ENCODE peak calls at places on chromosomes 7 and 10, in nine cellular contexts. One of them, this sample, is unnamed. For H3K9me3, the result is how much of the 10 kb centered on the place peaks cover.

GRCh38 chr7:100208911-100209408 is 10.8 kb upstream of the PVRIG start:
- DNase-seq in colonic mucosa: no peak
- DNase-seq in GM23248: no peak
- DNase-seq in HCT116: no peak
- DNase-seq in aorta: no peak
- DNase-seq in fibroblast of lung: no peak
- DNase-seq in H9: no peak
- DNase-seq in CD8-positive, alpha-beta T cell: no peak
- DNase-seq in Karpas-422: no peak
- DNase-seq in this sample: no peak

GRCh38 chr7:91293840-91294239 is 29.6 kb downstream of the FZD1 start:
- DNase-seq in colonic mucosa: no peak
- DNase-seq in GM23248: no peak
- DNase-seq in HCT116: no peak
- DNase-seq in aorta: no peak
- DNase-seq in fibroblast of lung: no peak
- DNase-seq in H9: no peak
- DNase-seq in CD8-positive, alpha-beta T cell: no peak
- DNase-seq in Karpas-422: no peak
- DNase-seq in this sample: no peak

GRCh38 chr7:24725554-24726260 is 31.6 kb downstream of the GSDME start:
- DNase-seq in colonic mucosa: no peak
- DNase-seq in GM23248: no peak
- DNase-seq in HCT116: no peak
- DNase-seq in aorta: no peak
- DNase-seq in fibroblast of lung: no peak
- DNase-seq in H9: peak
- DNase-seq in CD8-positive, alpha-beta T cell: no peak
- DNase-seq in Karpas-422: no peak
- DNase-seq in this sample: no peak

GRCh38 chr7:50335795-50336754 is 31.6 kb downstream of the IKZF1 start:
- DNase-seq in colonic mucosa: no peak
- DNase-seq in GM23248: no peak
- DNase-seq in HCT116: no peak
- DNase-seq in aorta: no peak
- DNase-seq in fibroblast of lung: no peak
- DNase-seq in H9: no peak
- DNase-seq in CD8-positive, alpha-beta T cell: peak
- DNase-seq in Karpas-422: peak
- DNase-seq in this sample: no peak

GRCh38 chr10:101095550-101096213 is 33.9 kb downstream of the KAZALD1 start:
- DNase-seq in colonic mucosa: peak
- DNase-seq in GM23248: peak
- DNase-seq in HCT116: peak
- DNase-seq in aorta: peak
- DNase-seq in fibroblast of lung: peak
- DNase-seq in H9: peak
- DNase-seq in CD8-positive, alpha-beta T cell: peak
- DNase-seq in Karpas-422: peak
- DNase-seq in this sample: peak

GRCh38 chr7:27254625-27255024 is 12.0 kb downstream of the EVX1 start:
- DNase-seq in colonic mucosa: no peak
- DNase-seq in GM23248: peak
- DNase-seq in HCT116: no peak
- DNase-seq in aorta: no peak
- DNase-seq in fibroblast of lung: no peak
- DNase-seq in H9: no peak
- DNase-seq in CD8-positive, alpha-beta T cell: no peak
- DNase-seq in Karpas-422: no peak
- DNase-seq in this sample: peak

GRCh38 chr10:5545778-5546710 is 21.3 kb downstream of the CALML3 start:
- DNase-seq in colonic mucosa: peak
- DNase-seq in GM23248: no peak
- DNase-seq in HCT116: no peak
- DNase-seq in aorta: peak
- DNase-seq in fibroblast of lung: peak
- DNase-seq in H9: no peak
- DNase-seq in CD8-positive, alpha-beta T cell: no peak
- DNase-seq in Karpas-422: no peak
- DNase-seq in this sample: peak

GRCh38 chr10:110504111-110504735 is 6.5 kb downstream of the DUSP5 start:
- DNase-seq in colonic mucosa: peak
- DNase-seq in GM23248: peak
- DNase-seq in HCT116: no peak
- DNase-seq in aorta: peak
- DNase-seq in fibroblast of lung: peak
- DNase-seq in H9: no peak
- DNase-seq in CD8-positive, alpha-beta T cell: peak
- DNase-seq in Karpas-422: no peak
- DNase-seq in this sample: peak

GRCh38 chr7:32937344-32938174 is 19.7 kb upstream of the FKBP9 start:
- DNase-seq in colonic mucosa: peak
- DNase-seq in GM23248: peak
- DNase-seq in HCT116: no peak
- DNase-seq in aorta: peak
- DNase-seq in fibroblast of lung: peak
- DNase-seq in H9: no peak
- DNase-seq in CD8-positive, alpha-beta T cell: no peak
- DNase-seq in Karpas-422: no peak
- DNase-seq in this sample: no peak

GRCh38 chr7:108382932-108383331 is 73.3 kb downstream of the NRCAM start:
- DNase-seq in colonic mucosa: no peak
- DNase-seq in GM23248: no peak
- DNase-seq in HCT116: no peak
- DNase-seq in aorta: no peak
- DNase-seq in fibroblast of lung: no peak
- DNase-seq in H9: no peak
- DNase-seq in CD8-positive, alpha-beta T cell: no peak
- DNase-seq in Karpas-422: no peak
- DNase-seq in this sample: no peak

GRCh38 chr10:62348029-62348428 is 26.1 kb upstream of the ZNF365 start:
- DNase-seq in colonic mucosa: no peak
- DNase-seq in GM23248: peak
- DNase-seq in HCT116: no peak
- DNase-seq in aorta: no peak
- DNase-seq in fibroblast of lung: no peak
- DNase-seq in H9: no peak
- DNase-seq in CD8-positive, alpha-beta T cell: no peak
- DNase-seq in Karpas-422: no peak
- DNase-seq in this sample: no peak
- H3K9me3 ChIP-seq in colonic mucosa: under half
- H3K9me3 ChIP-seq in GM23248: under half
- H3K9me3 ChIP-seq in HCT116: under half
- H3K9me3 ChIP-seq in aorta: under half
- H3K9me3 ChIP-seq in fibroblast of lung: under half
- H3K9me3 ChIP-seq in H9: under half
- H3K9me3 ChIP-seq in CD8-positive, alpha-beta T cell: under half
- H3K9me3 ChIP-seq in Karpas-422: under half
- H3K9me3 ChIP-seq in this sample: under half

GRCh38 chr10:37552881-37553280 is 304.5 kb downstream of the ZNF248 start:
- DNase-seq in colonic mucosa: no peak
- DNase-seq in GM23248: no peak
- DNase-seq in HCT116: no peak
- DNase-seq in aorta: no peak
- DNase-seq in fibroblast of lung: no peak
- DNase-seq in H9: no peak
- DNase-seq in CD8-positive, alpha-beta T cell: no peak
- DNase-seq in Karpas-422: no peak
- DNase-seq in this sample: no peak
- H3K9me3 ChIP-seq in colonic mucosa: under half
- H3K9me3 ChIP-seq in GM23248: under half
- H3K9me3 ChIP-seq in HCT116: under half
- H3K9me3 ChIP-seq in aorta: under half
- H3K9me3 ChIP-seq in fibroblast of lung: under half
- H3K9me3 ChIP-seq in H9: half or more
- H3K9me3 ChIP-seq in CD8-positive, alpha-beta T cell: under half
- H3K9me3 ChIP-seq in Karpas-422: under half
- H3K9me3 ChIP-seq in this sample: under half

DNA sequence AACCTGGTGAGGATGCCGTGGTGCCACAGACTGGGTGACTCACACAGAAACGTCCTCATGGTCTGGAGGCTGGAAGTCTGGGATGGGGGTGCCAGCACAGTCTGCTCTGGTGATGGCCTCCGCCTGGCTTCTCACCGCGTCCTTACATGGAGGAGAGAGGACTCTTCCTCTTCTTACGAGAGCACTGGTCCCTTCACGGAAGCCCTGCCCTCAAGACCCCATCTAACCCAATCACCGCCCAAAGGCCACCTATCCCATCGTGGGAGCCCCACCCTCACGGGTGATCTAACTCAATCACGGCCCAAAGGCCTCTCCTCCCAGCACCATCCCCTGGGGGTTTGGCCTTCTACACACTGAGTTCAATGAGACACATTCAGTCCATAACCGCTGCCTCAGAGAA is 137.7 kb downstream of the PTPRN2 start:
- DNase-seq in colonic mucosa: no peak
- DNase-seq in GM23248: no peak
- DNase-seq in HCT116: no peak
- DNase-seq in aorta: no peak
- DNase-seq in fibroblast of lung: no peak
- DNase-seq in H9: no peak
- DNase-seq in CD8-positive, alpha-beta T cell: no peak
- DNase-seq in Karpas-422: no peak
- DNase-seq in this sample: no peak
- H3K9me3 ChIP-seq in colonic mucosa: under half
- H3K9me3 ChIP-seq in GM23248: under half
- H3K9me3 ChIP-seq in HCT116: under half
- H3K9me3 ChIP-seq in aorta: under half
- H3K9me3 ChIP-seq in fibroblast of lung: under half
- H3K9me3 ChIP-seq in H9: under half
- H3K9me3 ChIP-seq in CD8-positive, alpha-beta T cell: under half
- H3K9me3 ChIP-seq in Karpas-422: under half
- H3K9me3 ChIP-seq in this sample: under half

DNA sequence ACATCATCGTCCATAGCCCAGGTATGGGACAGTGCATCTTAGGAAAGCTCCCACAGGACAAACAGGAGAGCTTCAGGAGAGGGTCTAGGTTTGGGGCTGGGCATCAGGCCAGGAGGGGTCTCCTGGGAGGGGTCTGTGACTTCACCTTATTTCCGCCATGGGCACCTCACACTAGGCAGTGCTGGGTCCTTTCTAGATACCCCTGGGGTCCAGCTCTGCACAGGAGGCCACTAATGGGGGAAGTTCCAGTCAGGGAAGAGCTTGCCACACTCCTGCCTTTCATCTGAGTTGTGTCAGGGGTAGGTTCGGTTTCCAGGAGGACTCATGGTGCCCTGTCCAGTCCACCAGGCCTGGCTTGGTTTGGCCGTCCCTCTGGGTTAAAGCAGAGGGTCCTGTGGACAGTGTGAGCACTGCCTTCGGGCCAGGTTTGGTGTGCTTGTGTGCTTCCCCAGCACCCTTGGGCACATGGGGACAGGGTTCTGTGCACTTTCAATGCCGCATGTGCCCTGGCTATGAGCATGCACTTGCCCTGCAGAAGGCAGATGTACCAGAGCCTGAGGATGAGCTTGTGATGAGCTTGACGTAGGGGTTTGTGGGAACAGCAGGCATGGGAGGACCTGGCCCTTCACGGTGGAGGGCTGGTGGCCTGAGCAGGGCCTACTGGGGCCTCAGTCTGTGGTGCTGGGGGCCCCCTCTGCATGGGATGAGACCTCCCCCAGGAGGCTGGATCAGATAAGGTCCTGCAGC is 377.7 kb upstream of the NUPR2 start:
- DNase-seq in colonic mucosa: no peak
- DNase-seq in GM23248: no peak
- DNase-seq in HCT116: no peak
- DNase-seq in aorta: no peak
- DNase-seq in fibroblast of lung: no peak
- DNase-seq in H9: no peak
- DNase-seq in CD8-positive, alpha-beta T cell: no peak
- DNase-seq in Karpas-422: no peak
- DNase-seq in this sample: no peak
- H3K9me3 ChIP-seq in colonic mucosa: under half
- H3K9me3 ChIP-seq in GM23248: under half
- H3K9me3 ChIP-seq in HCT116: under half
- H3K9me3 ChIP-seq in aorta: under half
- H3K9me3 ChIP-seq in fibroblast of lung: under half
- H3K9me3 ChIP-seq in H9: half or more
- H3K9me3 ChIP-seq in CD8-positive, alpha-beta T cell: under half
- H3K9me3 ChIP-seq in Karpas-422: under half
- H3K9me3 ChIP-seq in this sample: under half